ENCODE peak calls at places on chromosomes 4 and X, in five cellular contexts. One of them, this sample, is unnamed.

GRCh38 chr4:109998867-109999303 is 86.2 kb downstream of the EGF start:
- DNase-seq in K562: peak; percentile 43
- DNase-seq in GM12878: peak; percentile 38
- DNase-seq in SK-N-SH: peak; percentile 55
- DNase-seq in HepG2: peak; percentile 73
- DNase-seq in this sample: no peak

GRCh38 chr4:182144621-182145359 is 98.4 kb upstream of the TENM3 start:
- DNase-seq in GM12878: no peak
- DNase-seq in HepG2: no peak
- DNase-seq in SK-N-SH: peak; percentile 84
- DNase-seq in K562: no peak
- DNase-seq in this sample: peak; percentile 65

GRCh38 chrX:13750204-13750603 is 15.7 kb downstream of the OFD1 start:
- DNase-seq in HepG2: peak; percentile 16
- DNase-seq in K562: no peak
- DNase-seq in GM12878: no peak
- DNase-seq in SK-N-SH: peak; percentile 36
- DNase-seq in this sample: no peak

GRCh38 chr4:24646777-24647460 is 62.6 kb upstream of the DHX15 start:
- DNase-seq in HepG2: no peak
- DNase-seq in K562: no peak
- DNase-seq in GM12878: no peak
- DNase-seq in SK-N-SH: no peak
- DNase-seq in this sample: no peak

GRCh38 chrX:10726647-10727046 is 106.3 kb upstream of the MID1 start:
- DNase-seq in K562: no peak
- DNase-seq in GM12878: no peak
- DNase-seq in HepG2: no peak
- DNase-seq in SK-N-SH: no peak
- DNase-seq in this sample: no peak

GRCh38 chr4:119816473-119816872 is 187.9 kb upstream of the PDE5A start:
- DNase-seq in GM12878: no peak
- DNase-seq in K562: no peak
- DNase-seq in HepG2: no peak
- DNase-seq in SK-N-SH: no peak
- DNase-seq in this sample: no peak

GRCh38 chr4:17561195-17561909 is 15.6 kb upstream of the LAP3 start:
- DNase-seq in HepG2: no peak
- DNase-seq in GM12878: no peak
- DNase-seq in SK-N-SH: peak; percentile 63
- DNase-seq in K562: no peak
- DNase-seq in this sample: no peak

GRCh38 chr4:6327220-6327917 is 57.7 kb downstream of the WFS1 start:
- DNase-seq in K562: peak; percentile 86
- DNase-seq in GM12878: no peak
- DNase-seq in SK-N-SH: peak; percentile 94
- DNase-seq in HepG2: peak; percentile 60
- DNase-seq in this sample: peak; percentile 98

GRCh38 chr4:122073615-122074014 is 78.5 kb upstream of the BLTP1 start:
- DNase-seq in SK-N-SH: no peak
- DNase-seq in HepG2: no peak
- DNase-seq in K562: no peak
- DNase-seq in GM12878: no peak
- DNase-seq in this sample: no peak

GRCh38 chr4:145511913-145512522 is 30.4 kb downstream of the SMAD1 start:
- DNase-seq in SK-N-SH: no peak
- DNase-seq in HepG2: no peak
- DNase-seq in K562: no peak
- DNase-seq in GM12878: no peak
- DNase-seq in this sample: no peak

GRCh38 chr4:36476135-36476534 is 194.7 kb downstream of the DTHD1 start:
- DNase-seq in SK-N-SH: no peak
- DNase-seq in HepG2: no peak
- DNase-seq in GM12878: no peak
- DNase-seq in K562: no peak
- DNase-seq in this sample: no peak

GRCh38 chrX:109635151-109635550 is 10.2 kb upstream of the KCNE5 start:
- DNase-seq in HepG2: no peak
- DNase-seq in GM12878: no peak
- DNase-seq in SK-N-SH: peak; percentile 32
- DNase-seq in K562: peak; percentile 20
- DNase-seq in this sample: no peak

GRCh38 chr4:72858328-72858727 is 211.2 kb downstream of the COX18 start:
- DNase-seq in SK-N-SH: no peak
- DNase-seq in HepG2: no peak
- DNase-seq in K562: no peak
- DNase-seq in GM12878: no peak
- DNase-seq in this sample: no peak

GRCh38 chr4:123299212-123299651 is 97.4 kb upstream of the SPRY1 start:
- DNase-seq in K562: no peak
- DNase-seq in HepG2: no peak
- DNase-seq in SK-N-SH: no peak
- DNase-seq in GM12878: no peak
- DNase-seq in this sample: no peak

GRCh38 chrX:148658115-148658725 is 157.8 kb downstream of the AFF2 start:
- DNase-seq in HepG2: no peak
- DNase-seq in K562: no peak
- DNase-seq in GM12878: no peak
- DNase-seq in SK-N-SH: no peak
- DNase-seq in this sample: no peak

GRCh38 chr4:17055788-17056187 is 157.3 kb upstream of the LDB2 start:
- DNase-seq in SK-N-SH: no peak
- DNase-seq in HepG2: no peak
- DNase-seq in GM12878: no peak
- DNase-seq in K562: no peak
- DNase-seq in this sample: no peak

GRCh38 chr4:152942346-152942745 is 6.2 kb downstream of the FHDC1 start:
- DNase-seq in GM12878: no peak
- DNase-seq in SK-N-SH: no peak
- DNase-seq in HepG2: no peak
- DNase-seq in K562: no peak
- DNase-seq in this sample: no peak

GRCh38 chr4:138542191-138542771 is 300.1 kb upstream of the SLC7A11 start:
- DNase-seq in GM12878: no peak
- DNase-seq in K562: no peak
- DNase-seq in HepG2: no peak
- DNase-seq in SK-N-SH: no peak
- DNase-seq in this sample: no peak

GRCh38 chr4:12724520-12724919 is 759.6 kb downstream of the RAB28 start:
- DNase-seq in K562: no peak
- DNase-seq in HepG2: peak; percentile 3
- DNase-seq in SK-N-SH: peak; percentile 2
- DNase-seq in GM12878: no peak
- DNase-seq in this sample: no peak

GRCh38 chr4:177546745-177547144 is 104.5 kb upstream of the AGA start:
- DNase-seq in GM12878: no peak
- DNase-seq in HepG2: no peak
- DNase-seq in K562: no peak
- DNase-seq in SK-N-SH: no peak
- DNase-seq in this sample: no peak

GRCh38 chrX:119693996-119694451 is 1.1 kb upstream of the SEPTIN6 start:
- DNase-seq in SK-N-SH: peak; percentile 26
- DNase-seq in HepG2: no peak
- DNase-seq in GM12878: no peak
- DNase-seq in K562: no peak
- DNase-seq in this sample: no peak

DNA sequence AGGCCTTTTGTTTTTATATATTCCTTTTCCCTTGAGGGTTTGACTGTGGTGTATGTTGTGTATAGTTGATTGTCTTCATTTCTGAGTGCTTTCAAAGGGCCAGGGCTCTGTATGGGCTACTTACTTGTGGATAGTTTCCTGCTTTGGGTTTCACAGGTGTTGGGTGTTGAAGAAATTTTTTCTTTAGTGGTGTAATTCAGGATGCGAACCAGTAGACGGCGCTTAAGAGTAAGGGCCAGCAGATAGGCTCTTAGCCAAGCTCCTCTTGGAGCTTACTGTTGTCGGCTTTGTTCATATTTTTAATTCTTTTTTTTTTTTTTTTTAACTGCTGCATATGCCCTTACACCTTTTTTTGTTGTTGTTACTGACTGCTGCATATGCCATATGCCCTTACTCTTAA is 276.3 kb upstream of the GALNT7 start:
- DNase-seq in HepG2: no peak
- DNase-seq in GM12878: no peak
- DNase-seq in SK-N-SH: no peak
- DNase-seq in K562: peak; percentile 26
- DNase-seq in this sample: peak; percentile 17
- H3K9me3 ChIP-seq in HepG2: peaks cover 27% of the 10 kb centered on the region
- H3K9me3 ChIP-seq in GM12878: no peaks in the 10 kb centered on the region
- H3K9me3 ChIP-seq in SK-N-SH: no peaks in the 10 kb centered on the region
- H3K9me3 ChIP-seq in K562: no peaks in the 10 kb centered on the region
- H3K9me3 ChIP-seq in this sample: no peaks in the 10 kb centered on the region

GRCh38 chr4:37771771-37772170 is 54.7 kb upstream of the PGM2 start:
- DNase-seq in SK-N-SH: no peak
- DNase-seq in GM12878: no peak
- DNase-seq in HepG2: no peak
- DNase-seq in K562: no peak
- DNase-seq in this sample: no peak

GRCh38 chr4:37767546-37767945 is 58.9 kb upstream of the PGM2 start:
- DNase-seq in K562: no peak
- DNase-seq in GM12878: no peak
- DNase-seq in SK-N-SH: no peak
- DNase-seq in HepG2: peak; percentile 18
- DNase-seq in this sample: no peak

GRCh38 chr4:37769590-37769989 is 56.9 kb upstream of the PGM2 start:
- DNase-seq in K562: no peak
- DNase-seq in SK-N-SH: no peak
- DNase-seq in HepG2: no peak
- DNase-seq in GM12878: no peak
- DNase-seq in this sample: no peak

GRCh38 chr4:37767019-37767418 is 59.5 kb upstream of the PGM2 start:
- DNase-seq in K562: no peak
- DNase-seq in HepG2: no peak
- DNase-seq in SK-N-SH: no peak
- DNase-seq in GM12878: no peak
- DNase-seq in this sample: no peak

GRCh38 chr4:37770016-37770415 is 56.5 kb upstream of the PGM2 start:
- DNase-seq in K562: no peak
- DNase-seq in HepG2: no peak
- DNase-seq in SK-N-SH: no peak
- DNase-seq in GM12878: no peak
- DNase-seq in this sample: no peak
- TF ChIP-seq GABPA in K562: no peak
- TF ChIP-seq GABPA in HepG2: no peak
- TF ChIP-seq GABPA in SK-N-SH: no peak
- TF ChIP-seq GABPA in GM12878: no peak
- TF ChIP-seq GABPA in this sample: no peak

GRCh38 chrX:96957718-96958117 is 74.0 kb downstream of the RPA4 start:
- DNase-seq in GM12878: no peak
- DNase-seq in HepG2: no peak
- DNase-seq in SK-N-SH: no peak
- DNase-seq in K562: no peak
- DNase-seq in this sample: no peak
- TF ChIP-seq TAF1 in GM12878: no peak
- TF ChIP-seq TAF1 in HepG2: no peak
- TF ChIP-seq TAF1 in SK-N-SH: no peak
- TF ChIP-seq TAF1 in K562: no peak
- TF ChIP-seq TAF1 in this sample: no peak

GRCh38 chr4:386708-387105 is 49.1 kb downstream of the ZNF141 start:
- DNase-seq in GM12878: no peak
- DNase-seq in SK-N-SH: no peak
- DNase-seq in K562: no peak
- DNase-seq in HepG2: no peak
- DNase-seq in this sample: no peak

GRCh38 chr4:385934-386707 is 48.5 kb downstream of the ZNF141 start:
- DNase-seq in GM12878: no peak
- DNase-seq in K562: no peak
- DNase-seq in HepG2: no peak
- DNase-seq in SK-N-SH: peak; percentile 9
- DNase-seq in this sample: no peak

GRCh38 chr4:384311-385010 is 46.8 kb downstream of the ZNF141 start:
- DNase-seq in K562: no peak
- DNase-seq in GM12878: peak; percentile 7
- DNase-seq in HepG2: no peak
- DNase-seq in SK-N-SH: no peak
- DNase-seq in this sample: no peak
- H3K9me3 ChIP-seq in K562: peaks cover 2% of the 10 kb centered on the region
- H3K9me3 ChIP-seq in GM12878: peaks cover 24% of the 10 kb centered on the region
- H3K9me3 ChIP-seq in HepG2: peaks cover 85% of the 10 kb centered on the region
- H3K9me3 ChIP-seq in SK-N-SH: peaks cover 15% of the 10 kb centered on the region
- H3K9me3 ChIP-seq in this sample: peaks cover 28% of the 10 kb centered on the region

DNA sequence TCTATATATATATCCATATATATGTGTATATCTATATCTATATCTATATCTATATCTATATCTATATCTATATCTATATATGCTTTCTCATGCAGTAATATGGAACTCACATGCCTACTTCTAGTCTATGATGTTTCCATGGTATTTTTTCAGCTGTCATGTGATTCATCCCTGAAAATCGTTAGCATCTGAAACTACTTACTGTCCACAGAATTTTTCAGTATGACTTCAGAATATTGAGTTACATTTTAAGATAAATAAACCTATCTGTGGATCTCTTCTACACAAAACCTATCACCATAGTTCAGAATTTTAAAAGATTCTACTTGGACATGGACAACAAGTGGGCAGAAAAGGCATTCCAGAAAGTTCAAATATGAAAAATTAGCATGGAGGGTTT is 855.1 kb upstream of the INTU start:
- DNase-seq in SK-N-SH: no peak
- DNase-seq in HepG2: no peak
- DNase-seq in K562: no peak
- DNase-seq in GM12878: no peak
- DNase-seq in this sample: no peak
- TF ChIP-seq GABPA in SK-N-SH: no peak
- TF ChIP-seq GABPA in HepG2: no peak
- TF ChIP-seq GABPA in K562: no peak
- TF ChIP-seq GABPA in GM12878: no peak
- TF ChIP-seq GABPA in this sample: no peak